ENCODE peak calls at places on chromosomes 4 and X, in six cellular contexts. R, B, Z, N, U and A are unnamed samples.

GRCh38 chr4:6905501-6905900 is 4.1 kb upstream of the TBC1D14 start:
- DNase-seq in R (no peak), B (no peak), Z (no peak), U (no peak), N (no peak), A (no peak)

GRCh38 chr4:156778606-156779005 is 193.0 kb downstream of the PDGFC start:
- DNase-seq in Z (no peak), R (no peak), N (no peak), U (no peak), B (no peak), A (peak; percentile 90)

GRCh38 chr4:61468091-61468720 is 268.1 kb downstream of the ADGRL3 start:
- DNase-seq in R (no peak), N (peak; percentile 13), U (no peak), B (no peak), Z (no peak), A (no peak)

GRCh38 chr4:31045724-31046318 is 325.7 kb downstream of the PCDH7 start:
- DNase-seq in N (no peak), Z (no peak), U (no peak), R (no peak), B (no peak), A (no peak)

GRCh38 chrX:11331788-11332187 is 38.6 kb downstream of the AMELX start:
- DNase-seq in Z (no peak), B (no peak), U (no peak), N (no peak), R (no peak), A (no peak)

GRCh38 chr4:24642941-24643628 is 58.7 kb upstream of the DHX15 start:
- DNase-seq in Z (no peak), N (peak; percentile 20), U (no peak), B (no peak), R (no peak), A (peak; percentile 65)

GRCh38 chrX:68983004-68983857 is 154.4 kb downstream of the EFNB1 start:
- DNase-seq in R (no peak), N (no peak), U (no peak), B (no peak), Z (no peak), A (no peak)

GRCh38 chr4:154044118-154044517 is 255.2 kb upstream of the SFRP2 start:
- DNase-seq in Z (no peak), N (peak; percentile 55), R (no peak), U (no peak), B (peak; percentile 5), A (no peak)

GRCh38 chr4:8329560-8329858 is 60.0 kb downstream of the HTRA3 start:
- DNase-seq in U (no peak), B (no peak), R (peak; percentile 1), N (no peak), Z (peak; percentile 13), A (no peak)

GRCh38 chrX:37541991-37542390 is 29.5 kb upstream of the LANCL3 start:
- DNase-seq in B (no peak), Z (no peak), R (no peak), U (no peak), N (no peak), A (no peak)

GRCh38 chr4:797066-797465 is 28.9 kb downstream of the CPLX1 start:
- DNase-seq in B (no peak), R (no peak), Z (no peak), N (no peak), U (no peak), A (no peak)

GRCh38 chr4:176002007-176002623 is 63.5 kb upstream of the WDR17 start:
- DNase-seq in Z (no peak), B (no peak), R (no peak), U (no peak), N (no peak), A (no peak)

GRCh38 chrX:137278825-137279224 is 245.0 kb upstream of the GPR101 start:
- DNase-seq in N (no peak), Z (no peak), U (no peak), B (no peak), R (no peak), A (no peak)

GRCh38 chr4:173319696-173320095 is 14.5 kb downstream of the HMGB2 start:
- DNase-seq in B (no peak), N (no peak), Z (no peak), U (no peak), R (no peak), A (peak; percentile 22)

GRCh38 chrX:13250831-13251612 is 68.8 kb downstream of the ATXN3L start:
- DNase-seq in R (no peak), U (no peak), B (peak; percentile 48), Z (peak; percentile 38), N (peak; percentile 92), A (peak; percentile 49)

GRCh38 chrX:10325606-10326005 is 168.8 kb downstream of the CLCN4 start:
- DNase-seq in U (no peak), R (no peak), B (no peak), N (peak; percentile 9), Z (no peak), A (no peak)

GRCh38 chr4:89752932-89753598 is 83.9 kb downstream of the SNCA start:
- DNase-seq in U (no peak), B (no peak), N (peak; percentile 93), R (no peak), Z (no peak), A (peak; percentile 96)

GRCh38 chr4:155569960-155570515 is 96.6 kb upstream of the GUCY1A1 start:
- DNase-seq in R (no peak), U (no peak), N (peak; percentile 61), Z (no peak), B (no peak), A (peak; percentile 46)

GRCh38 chr4:121380448-121381147 is at the start of gene QRFPR:
- DNase-seq in U (peak; percentile 34), R (no peak), B (no peak), Z (no peak), N (no peak), A (no peak)

GRCh38 chrX:117985241-117985640 is 131.4 kb downstream of the KLHL13 start:
- DNase-seq in B (no peak), U (no peak), N (no peak), Z (no peak), R (no peak), A (no peak)

GRCh38 chrX:137565921-137566745 is at the start of gene ZIC3:
- DNase-seq in U (peak; percentile 57), N (peak; percentile 6), R (no peak), Z (peak; percentile 33), B (peak; percentile 8), A (no peak)

GRCh38 chr4:123556526-123556925 is 159.9 kb downstream of the SPRY1 start:
- DNase-seq in U (no peak), R (no peak), Z (no peak), B (no peak), N (no peak), A (no peak)

GRCh38 chrX:127038065-127038464 is 218.5 kb downstream of the PRR32 start:
- DNase-seq in Z (no peak), R (no peak), N (no peak), B (no peak), U (no peak), A (no peak)
- TF ChIP-seq CTCF in Z (no peak), R (peak; percentile 40), N (no peak), B (no peak), U (peak; percentile 49), A (no peak)

DNA sequence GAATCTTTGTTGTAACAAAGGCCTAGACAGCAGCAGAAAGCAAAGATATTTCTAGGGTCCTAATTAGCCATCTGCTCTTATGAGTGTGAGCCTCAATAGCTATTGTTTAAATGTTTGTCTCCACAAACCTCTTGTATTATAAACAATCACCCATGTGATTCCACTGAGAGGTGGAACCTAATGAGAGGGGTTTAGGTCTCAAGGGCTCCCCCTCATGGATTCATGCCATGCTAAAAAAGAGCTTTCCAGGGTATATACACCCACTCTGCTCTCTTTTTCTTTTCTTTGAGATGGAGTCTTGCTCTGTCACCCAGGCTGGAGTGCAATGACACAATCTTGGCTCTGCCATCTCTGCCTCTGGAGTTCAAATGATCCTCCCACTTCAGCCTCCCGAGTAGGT is 42.1 kb downstream of the TRIM61 start:
- DNase-seq in Z (no peak), N (no peak), R (no peak), B (no peak), U (no peak), A (no peak)
- TF ChIP-seq CTCF in Z (no peak), N (no peak), R (no peak), B (no peak), U (no peak), A (no peak)

DNA sequence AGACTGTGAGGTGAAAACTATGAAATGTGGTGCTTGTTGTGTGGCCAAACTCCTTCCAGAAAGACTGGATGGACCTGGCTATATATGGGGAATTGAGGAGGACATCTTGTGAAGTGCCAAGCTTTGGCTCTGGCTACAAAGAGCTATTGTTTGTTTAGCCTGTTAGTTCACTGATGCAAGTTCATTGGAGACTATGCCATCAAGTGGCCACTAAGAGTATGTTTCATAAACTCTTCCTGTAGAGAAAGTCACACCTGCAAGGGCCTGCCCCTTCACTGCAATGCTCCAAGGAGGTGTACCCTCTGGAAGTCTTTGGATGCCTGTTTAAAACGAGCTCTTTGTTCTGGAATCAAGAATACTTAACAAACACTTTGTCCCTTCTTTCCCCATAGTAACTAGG is 382.0 kb downstream of the GABRG1 start:
- DNase-seq in R (no peak), N (no peak), U (no peak), Z (no peak), B (no peak), A (no peak)
- TF ChIP-seq CTCF in R (no peak), N (no peak), U (peak; percentile 38), Z (no peak), B (no peak), A (no peak)

GRCh38 chrX:129525162-129525561 is 1.9 kb upstream of the SMARCA1 start:
- DNase-seq in Z (no peak), U (no peak), B (no peak), N (peak; percentile 19), R (no peak), A (no peak)

GRCh38 chrX:129524250-129524850 is 1.1 kb upstream of the SMARCA1 start:
- DNase-seq in B (no peak), Z (no peak), N (no peak), U (no peak), R (no peak), A (no peak)

GRCh38 chrX:129520151-129520550 is 3.1 kb downstream of the SMARCA1 start:
- DNase-seq in Z (no peak), B (no peak), U (no peak), N (no peak), R (no peak), A (no peak)

GRCh38 chrX:129523076-129524055 is at the start of gene SMARCA1:
- DNase-seq in Z (peak; percentile 28), U (peak; percentile 48), R (peak; percentile 66), B (peak; percentile 4), N (peak; percentile 24), A (peak; percentile 26)

DNA sequence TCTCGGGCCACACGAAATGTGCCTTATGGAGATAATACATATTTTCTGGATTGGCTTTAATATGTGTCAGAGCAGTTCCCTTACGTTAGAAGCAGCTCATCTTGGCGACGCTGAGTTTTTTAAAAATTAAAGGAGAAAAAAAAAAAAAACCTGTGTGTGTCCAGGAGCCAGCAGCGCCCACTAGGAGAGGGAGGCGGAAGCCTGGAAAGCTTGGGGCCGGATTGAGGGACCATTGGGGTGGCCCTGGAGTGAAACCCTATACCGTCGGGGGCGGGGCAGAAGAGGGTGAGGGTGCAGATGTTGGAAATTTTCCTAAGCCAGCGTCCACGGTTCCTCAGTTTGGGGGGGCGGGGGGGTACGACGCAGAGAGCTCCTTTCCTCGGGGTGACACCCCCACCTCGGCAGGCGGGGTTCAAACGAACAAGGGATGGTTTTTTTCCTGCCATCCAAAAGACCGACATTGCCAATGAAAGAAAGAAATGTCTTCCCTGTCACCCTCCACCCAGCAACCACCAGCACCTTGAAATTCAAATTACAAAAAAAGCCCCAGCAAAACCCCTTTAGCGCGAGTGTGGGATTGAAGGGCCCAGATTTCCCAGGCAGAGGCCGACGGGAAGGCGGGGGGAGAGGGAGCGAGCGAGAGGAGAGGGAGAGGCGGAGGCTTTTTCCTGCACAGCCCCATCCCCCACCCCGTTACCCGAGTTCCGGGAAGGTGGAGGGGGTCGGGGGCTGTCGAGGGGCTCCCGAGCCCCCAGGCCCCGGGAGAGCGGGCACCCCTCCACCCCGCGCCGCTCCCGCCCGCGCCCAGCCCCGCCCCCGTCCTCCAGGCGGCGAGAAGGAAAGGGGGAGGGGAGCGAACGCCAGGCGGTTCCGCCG is 868 bp downstream of the SMARCA1 start:
- DNase-seq in R (peak; percentile 51), B (peak; percentile 39), N (peak; percentile 48), U (peak; percentile 34), Z (peak; percentile 28), A (peak; percentile 55)
- TF ChIP-seq CTCF in R (no peak), B (no peak), N (peak; percentile 11), U (no peak), Z (no peak), A (peak; percentile 23)